ENCODE peak calls at places on chromosomes 13 and 19, in eight cellular contexts. W is HCT116, Q is suprapubic skin, P is H1, N is breast epithelium, M is esophagus muscularis mucosa, L is spleen, V is prostate gland. C is an unnamed sample. For H3K4me1, the result is how much of the 10 kb centered on the place peaks cover.

GRCh38 chr13:39676315-39676876 is 20.9 kb downstream of the COG6 start:
- DNase-seq in W (peak), Q (no peak), P (no peak), N (no peak), M (no peak), L (no peak), V (peak), C (no peak)

GRCh38 chr13:105925496-105925895 is 610.0 kb downstream of the EFNB2 start:
- DNase-seq in W (no peak), Q (no peak), P (no peak), N (no peak), M (no peak), L (no peak), V (no peak), C (no peak)

GRCh38 chr19:2282062-2282861 is at the start of gene PEAK3:
- DNase-seq in W (no peak), Q (peak), P (peak), N (no peak), M (peak), L (peak), V (peak), C (no peak)

GRCh38 chr19:47270408-47270807 is 4.3 kb upstream of the INAFM1 start:
- DNase-seq in W (no peak), Q (no peak), P (no peak), N (no peak), M (no peak), L (peak), V (no peak), C (no peak)

GRCh38 chr13:102405499-102406079 is 3.7 kb upstream of the FGF14 start:
- DNase-seq in W (no peak), Q (no peak), P (no peak), N (no peak), M (no peak), L (no peak), V (no peak), C (no peak)

GRCh38 chr13:69623973-69624372 is 483.7 kb upstream of the ATXN8OS start:
- DNase-seq in W (no peak), Q (no peak), P (no peak), N (no peak), M (no peak), L (no peak), V (no peak), C (no peak)

GRCh38 chr13:33799950-33800592 is 17.9 kb upstream of the RFC3 start:
- DNase-seq in W (peak), Q (no peak), P (no peak), N (no peak), M (no peak), L (no peak), V (no peak), C (no peak)

GRCh38 chr19:17079710-17080440 is 4.3 kb downstream of the MYO9B start:
- DNase-seq in W (peak), Q (peak), P (no peak), N (peak), M (peak), L (peak), V (peak), C (no peak)

GRCh38 chr19:14405380-14405757 is 13.8 kb downstream of the DDX39A start:
- DNase-seq in W (no peak), Q (no peak), P (no peak), N (no peak), M (no peak), L (no peak), V (no peak), C (no peak)

GRCh38 chr19:896434-896833 is 3.1 kb downstream of the RNU6-9 start:
- DNase-seq in W (no peak), Q (no peak), P (no peak), N (no peak), M (no peak), L (no peak), V (no peak), C (no peak)

GRCh38 chr13:46899801-46900200 is 2.9 kb upstream of the HTR2A start:
- DNase-seq in W (no peak), Q (no peak), P (no peak), N (no peak), M (no peak), L (no peak), V (no peak), C (no peak)

GRCh38 chr13:74596691-74597090 is 462.5 kb upstream of the KLF12 start:
- DNase-seq in W (no peak), Q (no peak), P (no peak), N (no peak), M (no peak), L (no peak), V (no peak), C (no peak)

GRCh38 chr19:28574212-28574611 is 638.7 kb downstream of the UQCRFS1 start:
- DNase-seq in W (no peak), Q (no peak), P (no peak), N (no peak), M (no peak), L (no peak), V (no peak), C (no peak)

GRCh38 chr13:25977216-25977615 is 74.6 kb downstream of the SHISA2 start:
- DNase-seq in W (no peak), Q (no peak), P (peak), N (no peak), M (no peak), L (no peak), V (no peak), C (no peak)

GRCh38 chr13:75636339-75637095 is 387 bp downstream of the LMO7 start:
- DNase-seq in W (no peak), Q (no peak), P (peak), N (no peak), M (no peak), L (peak), V (no peak), C (no peak)

GRCh38 chr13:80251403-80251802 is 89.5 kb downstream of the SPRY2 start:
- DNase-seq in W (no peak), Q (no peak), P (no peak), N (no peak), M (no peak), L (no peak), V (no peak), C (no peak)

GRCh38 chr19:19911150-19911549 is 10.4 kb downstream of the ZNF93 start:
- DNase-seq in W (no peak), Q (no peak), P (no peak), N (no peak), M (no peak), L (no peak), V (no peak), C (no peak)

GRCh38 chr19:38958301-38958700 is 17.2 kb downstream of the FBXO17 start:
- DNase-seq in W (no peak), Q (no peak), P (no peak), N (no peak), M (no peak), L (no peak), V (no peak), C (no peak)

GRCh38 chr19:788821-789472 is 8.3 kb upstream of the PTBP1 start:
- DNase-seq in W (no peak), Q (no peak), P (peak), N (no peak), M (no peak), L (no peak), V (no peak), C (no peak)

GRCh38 chr19:15291666-15292065 is 40.7 kb downstream of the BRD4 start:
- DNase-seq in W (no peak), Q (no peak), P (no peak), N (no peak), M (no peak), L (no peak), V (no peak), C (no peak)

GRCh38 chr13:89688908-89689307 is 1658.6 kb upstream of the MIR17HG start:
- DNase-seq in W (no peak), Q (no peak), P (no peak), N (no peak), M (no peak), L (no peak), V (no peak), C (no peak)

GRCh38 chr19:827710-828321 is at the start of gene AZU1:
- DNase-seq in W (no peak), Q (no peak), P (no peak), N (no peak), M (no peak), L (peak), V (no peak), C (no peak)

GRCh38 chr13:105346141-105346766 is 1189.2 kb downstream of the EFNB2 start:
- DNase-seq in W (peak), Q (no peak), P (no peak), N (no peak), M (no peak), L (no peak), V (no peak), C (no peak)

GRCh38 chr13:50589651-50590054 is 253.8 kb downstream of the DLEU7 start:
- DNase-seq in W (no peak), Q (no peak), P (no peak), N (no peak), M (no peak), L (no peak), V (no peak), C (no peak)

GRCh38 chr13:26996965-26997752 is 174.5 kb downstream of the USP12 start:
- DNase-seq in W (no peak), Q (peak), P (no peak), N (no peak), M (no peak), L (peak), V (no peak), C (no peak)

GRCh38 chr13:100334209-100334608 is 245.3 kb downstream of the PCCA start:
- DNase-seq in W (no peak), Q (no peak), P (no peak), N (no peak), M (no peak), L (no peak), V (no peak), C (no peak)

GRCh38 chr19:11798391-11799296 is at the start of gene ZNF491:
- DNase-seq in W (no peak), Q (peak), P (peak), N (peak), M (peak), L (peak), V (peak), C (no peak)

GRCh38 chr19:31946491-31946890 is 398.9 kb upstream of the ZNF507 start:
- DNase-seq in W (no peak), Q (no peak), P (no peak), N (no peak), M (no peak), L (no peak), V (no peak), C (no peak)

GRCh38 chr13:27953671-27954405 is 15.3 kb downstream of the CDX2 start:
- DNase-seq in W (peak), Q (no peak), P (peak), N (peak), M (peak), L (peak), V (peak), C (no peak)

GRCh38 chr13:91946498-91947070 is 548.2 kb downstream of the GPC5 start:
- DNase-seq in W (no peak), Q (no peak), P (no peak), N (no peak), M (no peak), L (no peak), V (no peak), C (no peak)

DNA sequence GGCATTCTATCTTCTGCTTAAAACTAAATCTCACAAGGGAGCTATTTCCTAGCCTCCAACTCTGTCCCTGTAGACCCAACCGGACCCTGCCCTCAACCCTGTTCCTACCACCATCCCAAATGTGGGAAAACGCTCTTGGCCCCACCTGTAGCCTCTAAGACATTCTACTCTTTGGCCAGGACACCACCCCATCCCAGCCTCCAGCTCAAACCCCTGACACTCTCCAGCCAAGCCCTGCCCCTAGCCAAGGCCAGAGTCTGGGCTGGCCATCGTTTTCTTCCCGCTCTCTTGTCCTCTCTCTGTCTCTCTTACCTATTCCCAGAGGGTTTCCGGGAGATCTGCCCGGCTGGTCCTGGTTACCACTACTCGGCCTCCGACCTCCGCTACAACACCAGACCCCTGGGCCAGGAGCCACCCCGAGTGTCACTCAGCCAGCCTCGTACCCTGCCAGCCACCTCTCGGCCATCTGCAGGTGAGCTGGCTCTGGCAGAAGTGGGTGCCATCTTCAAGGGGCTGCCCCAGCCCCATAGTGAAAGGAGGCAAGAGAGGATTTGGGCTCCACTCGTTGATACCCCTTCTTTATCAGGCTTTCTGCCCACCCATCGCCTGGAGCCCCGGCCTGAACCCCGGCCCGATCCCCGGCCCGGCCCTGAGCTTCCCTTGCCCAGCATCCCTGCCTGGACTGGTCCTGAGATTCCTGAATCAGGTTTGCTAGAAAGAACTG is 6.9 kb downstream of the LTBP4 start:
- DNase-seq in W (no peak), Q (no peak), P (no peak), N (no peak), M (no peak), L (no peak), V (no peak), C (no peak)
- H3K4me1 ChIP-seq in W (half or more), Q (half or more), P (under half), N (under half), M (under half), L (under half), V (under half), C (half or more)

DNA sequence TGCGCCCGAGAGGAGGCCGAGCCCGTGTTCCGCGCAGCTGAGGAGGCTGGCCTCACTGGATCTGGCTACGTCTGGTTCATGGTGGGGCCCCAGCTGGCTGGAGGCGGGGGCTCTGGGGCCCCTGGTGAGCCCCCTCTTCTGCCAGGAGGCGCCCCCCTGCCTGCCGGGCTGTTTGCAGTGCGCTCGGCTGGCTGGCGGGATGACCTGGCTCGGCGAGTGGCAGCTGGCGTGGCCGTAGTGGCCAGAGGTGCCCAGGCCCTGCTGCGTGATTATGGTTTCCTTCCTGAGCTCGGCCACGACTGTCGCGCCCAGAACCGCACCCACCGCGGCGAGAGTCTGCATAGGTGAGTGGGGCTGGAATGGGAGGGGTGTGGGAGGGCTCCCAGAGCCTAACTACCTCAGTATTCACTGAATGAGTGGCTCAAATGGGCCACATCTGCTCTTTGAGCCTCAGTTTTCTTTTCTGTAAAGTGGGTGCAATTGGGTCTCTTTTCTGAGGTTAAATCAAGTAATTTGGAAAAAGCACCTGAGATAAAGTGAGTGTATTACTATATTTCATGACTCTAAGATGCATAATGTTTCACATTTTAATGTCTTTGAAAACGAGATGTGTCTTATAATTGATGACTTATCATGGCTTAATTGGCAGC is 11.7 kb downstream of the GRIN2D start:
- DNase-seq in W (no peak), Q (no peak), P (no peak), N (no peak), M (no peak), L (no peak), V (no peak), C (no peak)
- TF ChIP-seq POLR2AphosphoS5 in W (no peak), Q (no peak), P (no peak), N (no peak), M (no peak), L (no peak), V (no peak), C (no peak)

GRCh38 chr19:36207605-36208252 is 6.7 kb downstream of the ZNF565 start:
- DNase-seq in W (no peak), Q (no peak), P (no peak), N (no peak), M (no peak), L (no peak), V (no peak), C (no peak)

GRCh38 chr19:36212895-36213294 is 1.6 kb downstream of the ZNF565 start:
- DNase-seq in W (no peak), Q (peak), P (no peak), N (no peak), M (no peak), L (no peak), V (no peak), C (no peak)

GRCh38 chr19:36213793-36214387 is 575 bp downstream of the ZNF565 start:
- DNase-seq in W (no peak), Q (peak), P (no peak), N (no peak), M (no peak), L (no peak), V (peak), C (no peak)

GRCh38 chr19:36210497-36210896 is 4.0 kb downstream of the ZNF565 start:
- DNase-seq in W (no peak), Q (no peak), P (no peak), N (no peak), M (no peak), L (no peak), V (no peak), C (no peak)

GRCh38 chr19:36209372-36209771 is 5.1 kb downstream of the ZNF565 start:
- DNase-seq in W (no peak), Q (no peak), P (no peak), N (no peak), M (no peak), L (no peak), V (no peak), C (no peak)
- H3K4me1 ChIP-seq in W (under half), Q (under half), P (under half), N (under half), M (under half), L (under half), V (under half), C (under half)

DNA sequence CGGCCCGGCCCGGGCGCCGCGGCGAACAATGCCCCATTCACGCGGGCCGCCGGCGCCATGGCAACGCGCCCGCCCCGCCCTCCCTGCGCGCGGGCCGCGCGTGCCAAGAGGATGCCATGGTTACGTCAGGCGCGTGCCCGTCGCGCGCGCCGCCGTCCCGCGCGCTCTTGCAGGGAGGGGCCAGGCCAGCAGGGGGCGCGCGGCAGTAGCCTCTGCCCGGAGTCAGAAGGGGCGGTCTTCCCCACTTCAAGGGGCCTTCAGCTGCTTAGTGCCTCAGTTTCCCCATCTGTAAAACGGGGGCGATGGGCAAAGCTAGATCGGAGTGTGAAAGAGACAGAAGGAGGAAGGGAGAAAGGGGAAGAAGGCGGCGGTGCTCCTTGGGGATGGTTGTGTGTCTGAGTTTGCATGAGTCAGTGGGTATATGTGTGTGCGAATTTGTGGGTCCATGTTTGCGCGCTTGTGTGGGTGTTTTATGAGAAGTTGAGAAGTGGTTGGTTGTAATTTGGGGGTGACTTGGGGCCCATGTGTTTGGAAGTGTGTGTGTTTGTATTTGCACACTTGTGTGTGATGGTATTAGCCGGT is 11.6 kb upstream of the NFIX start:
- DNase-seq in W (peak), Q (no peak), P (peak), N (peak), M (no peak), L (peak), V (peak), C (peak)
- TF ChIP-seq POLR2AphosphoS5 in W (no peak), Q (peak), P (no peak), N (peak), M (peak), L (peak), V (peak), C (no peak)

GRCh38 chr13:40794414-40795368 is 5.3 kb downstream of the SLC25A15 start:
- DNase-seq in W (no peak), Q (peak), P (no peak), N (no peak), M (no peak), L (no peak), V (no peak), C (no peak)
- H3K4me1 ChIP-seq in W (under half), Q (under half), P (under half), N (under half), M (under half), L (under half), V (under half), C (under half)

GRCh38 chr19:7214329-7215089 is 79.7 kb downstream of the INSR start:
- DNase-seq in W (no peak), Q (no peak), P (no peak), N (no peak), M (no peak), L (no peak), V (no peak), C (no peak)
- TF ChIP-seq POLR2AphosphoS5 in W (no peak), Q (no peak), P (no peak), N (no peak), M (no peak), L (peak), V (no peak), C (no peak)

GRCh38 chr13:98448642-98448928 is 128.3 kb downstream of the STK24 start:
- DNase-seq in W (no peak), Q (no peak), P (no peak), N (no peak), M (no peak), L (no peak), V (no peak), C (no peak)

GRCh38 chr13:98449273-98449672 is 127.6 kb downstream of the STK24 start:
- DNase-seq in W (no peak), Q (no peak), P (no peak), N (no peak), M (no peak), L (no peak), V (no peak), C (no peak)

GRCh38 chr13:98451676-98452105 is 125.2 kb downstream of the STK24 start:
- DNase-seq in W (no peak), Q (no peak), P (no peak), N (no peak), M (no peak), L (no peak), V (no peak), C (no peak)

GRCh38 chr13:98450012-98450411 is 126.9 kb downstream of the STK24 start:
- DNase-seq in W (no peak), Q (no peak), P (no peak), N (no peak), M (no peak), L (no peak), V (no peak), C (no peak)

DNA sequence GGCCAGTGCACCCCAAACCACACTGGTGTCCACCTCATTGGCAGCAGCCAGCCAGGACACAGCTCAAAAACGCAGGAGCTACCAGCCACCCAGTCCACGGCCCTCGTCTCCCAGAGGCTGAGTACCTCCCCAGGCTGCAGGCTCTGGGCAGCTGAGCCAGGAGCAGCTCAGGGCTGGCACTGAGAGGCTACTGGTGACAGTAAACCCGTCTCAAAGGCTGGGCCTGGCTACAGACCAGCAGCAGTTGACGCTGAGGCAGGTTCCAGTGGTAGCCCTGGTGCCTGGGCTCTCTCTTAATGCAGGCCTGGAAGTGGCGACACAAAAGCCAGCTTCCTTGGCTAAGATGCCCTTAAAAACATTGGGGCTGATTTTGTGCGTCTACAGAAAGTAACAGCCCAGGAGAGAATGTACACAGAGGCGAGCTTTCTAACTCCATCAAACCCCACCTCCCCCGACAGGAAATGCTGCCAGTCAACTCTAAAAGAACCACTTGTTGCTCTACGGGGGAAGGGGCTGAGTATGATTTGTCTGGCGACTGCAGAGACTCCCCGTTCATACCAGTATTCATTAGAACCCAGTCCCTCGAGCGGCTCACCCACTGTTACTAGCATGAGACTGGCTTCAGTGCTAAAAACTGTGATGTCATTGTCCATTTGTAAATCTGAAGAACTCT is 126.3 kb downstream of the STK24 start:
- DNase-seq in W (no peak), Q (no peak), P (no peak), N (no peak), M (no peak), L (no peak), V (peak), C (no peak)
- H3K4me1 ChIP-seq in W (under half), Q (under half), P (under half), N (under half), M (half or more), L (under half), V (under half), C (half or more)